ENCODE peak calls at places on chromosomes 1 and 21, in six cellular contexts. I, P, O, F, V and R are unnamed samples.

GRCh38 chr1:15617874-15618684 is 821 bp downstream of the DDI2 start:
- DNase-seq in I (peak), P (no peak), O (no peak), F (peak), V (peak), R (no peak)

GRCh38 chr1:46747683-46748288 is 28.9 kb upstream of the EFCAB14 start:
- DNase-seq in I (peak), P (peak), O (no peak), F (peak), V (peak), R (no peak)

GRCh38 chr21:36125513-36126121 is 9.3 kb upstream of the CBR3 start:
- DNase-seq in I (peak), P (peak), O (no peak), F (peak), V (peak), R (peak)

GRCh38 chr1:28160677-28161328 is 15.7 kb downstream of the PTAFR start:
- DNase-seq in I (no peak), P (peak), O (no peak), F (no peak), V (no peak), R (peak)

GRCh38 chr1:171346866-171347265 is 32.9 kb downstream of the FMO4 start:
- DNase-seq in I (no peak), P (no peak), O (no peak), F (no peak), V (no peak), R (no peak)

GRCh38 chr1:223609961-223610360 is 55.5 kb downstream of the CAPN8 start:
- DNase-seq in I (no peak), P (no peak), O (no peak), F (no peak), V (no peak), R (no peak)

GRCh38 chr1:241413386-241413785 is 56.4 kb upstream of the RGS7 start:
- DNase-seq in I (no peak), P (peak), O (no peak), F (peak), V (no peak), R (no peak)

GRCh38 chr1:89966666-89967065 is 28.2 kb upstream of the ZNF326 start:
- DNase-seq in I (no peak), P (no peak), O (no peak), F (no peak), V (no peak), R (no peak)

GRCh38 chr1:98405581-98406059 is 255.9 kb upstream of the SNX7 start:
- DNase-seq in I (peak), P (no peak), O (no peak), F (peak), V (no peak), R (no peak)

GRCh38 chr1:158203693-158204457 is 23.2 kb downstream of the CD1D start:
- DNase-seq in I (peak), P (peak), O (no peak), F (peak), V (peak), R (no peak)

GRCh38 chr1:77424236-77424635 is 142.4 kb downstream of the AK5 start:
- DNase-seq in I (no peak), P (peak), O (no peak), F (no peak), V (no peak), R (no peak)

GRCh38 chr1:53688703-53689102 is 50.3 kb downstream of the GLIS1 start:
- DNase-seq in I (peak), P (no peak), O (no peak), F (peak), V (no peak), R (no peak)

GRCh38 chr1:25774921-25775774 is 24.8 kb upstream of the SELENON start:
- DNase-seq in I (peak), P (no peak), O (no peak), F (peak), V (peak), R (no peak)

GRCh38 chr1:210730023-210730422 is 401.3 kb downstream of the HHAT start:
- DNase-seq in I (no peak), P (no peak), O (no peak), F (no peak), V (no peak), R (no peak)

GRCh38 chr1:1629430-1630190 is 2.4 kb upstream of the MMP23B start:
- DNase-seq in I (peak), P (no peak), O (no peak), F (peak), V (peak), R (no peak)

GRCh38 chr1:3054474-3054873 is 14.5 kb upstream of the PRDM16 start:
- DNase-seq in I (no peak), P (no peak), O (peak), F (no peak), V (no peak), R (peak)

GRCh38 chr1:35202048-35202719 is 9.2 kb upstream of the SFPQ start:
- DNase-seq in I (peak), P (peak), O (peak), F (peak), V (peak), R (peak)

GRCh38 chr1:247131236-247131635 is 27.1 kb upstream of the ZNF669 start:
- DNase-seq in I (no peak), P (no peak), O (no peak), F (no peak), V (no peak), R (no peak)

GRCh38 chr1:119713039-119713537 is 1.4 kb downstream of the PHGDH start:
- DNase-seq in I (no peak), P (peak), O (no peak), F (no peak), V (peak), R (no peak)

GRCh38 chr1:43206721-43207228 is 34.6 kb downstream of the CFAP57 start:
- DNase-seq in I (no peak), P (peak), O (no peak), F (no peak), V (no peak), R (peak)

GRCh38 chr1:18937539-18937938 is 18.9 kb downstream of the IFFO2 start:
- DNase-seq in I (no peak), P (no peak), O (no peak), F (no peak), V (no peak), R (no peak)

GRCh38 chr1:4973341-4973740 is 318.9 kb downstream of the AJAP1 start:
- DNase-seq in I (no peak), P (no peak), O (peak), F (no peak), V (no peak), R (no peak)

GRCh38 chr21:33313611-33314010 is 11.2 kb upstream of the IFNAR1 start:
- DNase-seq in I (no peak), P (no peak), O (no peak), F (no peak), V (no peak), R (no peak)

GRCh38 chr1:200168926-200169325 is 141.4 kb downstream of the NR5A2 start:
- DNase-seq in I (no peak), P (no peak), O (no peak), F (no peak), V (no peak), R (no peak)

GRCh38 chr1:105632342-105633196 is 1423.9 kb upstream of the PRMT6 start:
- DNase-seq in I (no peak), P (no peak), O (no peak), F (no peak), V (peak), R (no peak)

GRCh38 chr1:39711359-39712340 is 20.4 kb upstream of the HPCAL4 start:
- DNase-seq in I (no peak), P (peak), O (no peak), F (no peak), V (no peak), R (no peak)

GRCh38 chr21:20790113-20790512 is 208.1 kb upstream of the NCAM2 start:
- DNase-seq in I (no peak), P (no peak), O (no peak), F (no peak), V (no peak), R (no peak)

GRCh38 chr1:59204001-59204400 is 92.9 kb upstream of the FGGY start:
- DNase-seq in I (no peak), P (peak), O (no peak), F (no peak), V (no peak), R (peak)

GRCh38 chr1:162570718-162571117 is 9.2 kb downstream of the UAP1 start:
- DNase-seq in I (no peak), P (no peak), O (no peak), F (no peak), V (no peak), R (no peak)
- H3K4me3 ChIP-seq in I (no peak), P (no peak), O (no peak), F (no peak), V (no peak), R (no peak)

DNA sequence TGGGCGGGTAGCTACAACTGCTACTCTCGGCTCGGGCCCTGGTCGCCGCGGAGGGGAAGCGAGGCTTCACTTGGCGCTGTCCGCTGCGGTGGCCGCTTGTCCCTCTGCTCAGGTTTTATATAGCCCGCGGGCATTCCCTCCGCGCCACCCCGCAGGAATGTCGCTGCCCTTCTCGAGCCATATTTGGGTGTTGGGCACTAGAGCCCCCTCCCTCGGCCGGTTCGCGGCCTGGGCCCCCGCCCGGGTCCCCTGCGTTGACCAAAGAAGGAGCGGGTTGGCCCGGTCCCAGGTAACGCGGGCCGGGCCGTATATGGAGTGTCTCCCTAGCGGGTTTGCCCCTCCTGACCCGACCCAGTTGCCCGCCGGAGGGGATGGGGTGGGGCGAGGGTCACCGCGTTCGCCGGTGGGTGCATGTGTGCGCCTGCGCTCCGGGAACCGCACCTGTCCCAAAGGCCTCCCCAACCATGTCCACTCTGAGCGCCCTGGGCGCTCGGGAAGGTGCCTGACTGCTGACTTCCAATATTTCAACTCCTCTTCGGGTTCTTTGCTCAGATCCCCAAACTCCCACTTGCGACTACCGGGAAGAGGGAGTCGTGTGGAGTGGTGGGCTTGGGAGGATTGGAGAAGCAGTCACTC is at the start of gene ACTA1:
- DNase-seq in I (no peak), P (no peak), O (no peak), F (no peak), V (no peak), R (peak)
- H3K4me3 ChIP-seq in I (no peak), P (no peak), O (peak), F (no peak), V (peak), R (no peak)

GRCh38 chr1:197948926-197949899 is 32.0 kb downstream of the LHX9 start:
- DNase-seq in I (peak), P (no peak), O (no peak), F (no peak), V (no peak), R (no peak)
- H3K4me3 ChIP-seq in I (no peak), P (no peak), O (no peak), F (no peak), V (no peak), R (no peak)

GRCh38 chr1:230212405-230212936 is 145.4 kb downstream of the GALNT2 start:
- DNase-seq in I (peak), P (no peak), O (no peak), F (peak), V (no peak), R (no peak)
- H3K4me3 ChIP-seq in I (peak), P (no peak), O (no peak), F (peak), V (no peak), R (no peak)

DNA sequence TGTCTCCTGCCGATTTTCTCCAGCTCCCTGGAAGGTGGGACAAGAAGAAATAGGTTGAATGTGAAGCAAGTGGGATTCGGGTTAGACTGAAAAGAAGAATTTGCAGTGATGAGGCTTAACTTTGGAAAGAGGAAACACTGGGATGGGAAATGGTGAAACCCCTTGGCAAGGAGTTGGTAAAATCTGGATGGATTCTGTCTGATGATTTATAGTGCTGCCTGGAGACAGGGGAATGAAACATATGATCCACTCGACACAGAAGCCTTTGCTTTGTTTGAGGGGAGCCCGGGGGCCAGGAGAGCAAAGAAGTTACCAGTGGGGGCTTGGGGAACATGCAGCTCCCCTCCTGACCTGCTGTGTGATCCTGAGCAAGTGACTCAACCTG is 67.2 kb downstream of the UBIAD1 start:
- DNase-seq in I (no peak), P (no peak), O (no peak), F (no peak), V (no peak), R (no peak)
- H3K4me3 ChIP-seq in I (no peak), P (no peak), O (no peak), F (no peak), V (peak), R (no peak)

DNA sequence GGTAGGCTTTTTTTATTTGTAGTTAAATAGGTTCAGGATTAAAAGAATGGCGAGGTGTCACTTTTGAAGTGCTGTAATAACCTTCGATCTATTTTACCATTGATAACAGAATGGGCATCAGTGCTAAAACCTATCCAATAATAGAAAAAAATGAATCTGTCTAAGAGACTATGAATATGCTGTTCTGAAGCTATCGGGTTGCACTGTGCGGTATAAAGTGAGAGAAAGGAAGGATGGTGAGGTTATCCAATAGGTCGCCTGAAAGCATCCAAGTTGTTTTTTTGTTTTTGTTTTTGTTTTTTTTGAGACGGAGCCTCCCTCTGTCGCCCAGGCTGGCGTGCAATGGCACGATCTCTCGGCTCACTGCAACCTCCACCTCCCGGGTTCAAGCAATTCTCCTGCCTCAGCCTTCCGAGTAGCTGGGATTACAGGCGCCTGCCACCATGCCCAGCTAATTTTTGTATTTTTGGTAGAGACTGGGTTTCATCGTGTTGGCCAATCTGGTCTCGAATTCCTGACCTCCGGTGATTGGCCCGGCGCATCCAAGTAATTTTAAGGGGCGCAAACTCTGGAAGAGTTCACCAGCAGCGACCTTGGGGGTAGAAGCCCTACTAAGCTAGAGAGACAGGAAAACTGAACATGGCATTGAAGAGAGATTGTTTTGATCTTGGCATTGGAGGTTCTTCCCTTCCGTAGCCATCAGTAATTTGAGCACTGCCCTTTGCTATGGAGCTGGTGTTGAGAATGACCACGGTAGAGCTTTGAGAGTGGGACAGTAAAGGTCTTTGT is 8.7 kb upstream of the MDM4 start:
- DNase-seq in I (no peak), P (peak), O (no peak), F (peak), V (peak), R (no peak)
- H3K4me3 ChIP-seq in I (peak), P (peak), O (peak), F (peak), V (peak), R (peak)

GRCh38 chr1:111599781-111600180 is 19.8 kb upstream of the RAP1A start:
- DNase-seq in I (no peak), P (no peak), O (no peak), F (peak), V (no peak), R (no peak)
- H3K4me3 ChIP-seq in I (no peak), P (no peak), O (no peak), F (no peak), V (no peak), R (no peak)

DNA sequence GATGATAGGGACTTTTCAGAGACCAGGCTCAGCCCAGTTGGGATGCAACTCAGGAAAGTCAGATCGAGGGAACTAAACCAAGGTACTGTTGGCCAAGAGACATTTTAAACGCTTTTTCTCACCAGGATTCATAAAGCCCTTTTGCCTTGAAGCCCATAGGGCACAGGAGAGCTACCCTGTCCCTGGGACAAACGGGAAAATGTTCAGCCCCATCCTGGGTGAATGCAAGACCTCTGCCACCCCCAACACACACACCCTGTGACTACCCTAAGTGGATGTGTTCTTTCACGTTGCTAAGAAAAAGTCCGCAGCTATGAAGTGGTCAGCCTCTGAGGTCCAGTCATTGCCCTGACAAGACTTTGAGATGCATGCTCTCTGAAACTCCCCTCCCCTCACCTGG is 58.4 kb downstream of the ITPKB start:
- DNase-seq in I (no peak), P (no peak), O (peak), F (no peak), V (no peak), R (no peak)
- H3K4me3 ChIP-seq in I (no peak), P (peak), O (peak), F (no peak), V (peak), R (no peak)

DNA sequence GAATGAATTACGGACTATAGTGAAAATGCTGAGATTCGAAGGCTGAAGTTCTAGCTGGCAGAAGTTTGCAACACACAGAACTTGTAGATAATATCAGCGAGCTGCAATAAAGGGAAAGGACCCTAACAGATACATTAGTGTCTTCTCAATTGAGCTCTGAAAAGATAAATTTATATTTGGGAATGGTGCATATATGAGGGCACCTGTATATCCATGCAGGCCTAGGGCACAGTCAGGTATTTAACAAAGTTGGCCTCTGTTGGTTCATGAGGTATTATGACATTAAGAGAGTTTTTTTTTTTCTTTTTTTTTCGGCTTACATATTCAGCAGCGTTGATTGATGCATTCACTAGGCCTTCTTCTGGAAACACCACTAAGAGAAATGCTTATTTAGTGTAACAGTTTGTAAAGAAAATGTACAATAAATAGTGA is 2.2 kb downstream of the NFIA start:
- DNase-seq in I (no peak), P (no peak), O (no peak), F (no peak), V (no peak), R (no peak)
- H3K4me3 ChIP-seq in I (no peak), P (no peak), O (peak), F (no peak), V (peak), R (peak)